ENCODE peak calls at places on chromosomes 12 and 14, in eight cellular contexts. T is tibial nerve, F is SK-N-SH, J is stomach, B is upper lobe of left lung, E is H1, R is ovary, C is transverse colon. O is an unnamed sample.

GRCh38 chr12:101168000-101168399 is 42.0 kb downstream of the SLC5A8 start:
- DNase-seq in T (no peak), F (no peak), J (no peak), B (no peak), E (no peak), R (no peak), C (no peak), O (no peak)

GRCh38 chr12:119659289-119659897 is 8.5 kb upstream of the PRKAB1 start:
- DNase-seq in T (peak), F (peak), J (no peak), B (no peak), E (no peak), R (no peak), C (peak), O (no peak)

GRCh38 chr12:63480186-63480585 is 188.1 kb downstream of the DPY19L2 start:
- DNase-seq in T (no peak), F (no peak), J (no peak), B (no peak), E (no peak), R (no peak), C (no peak), O (no peak)

GRCh38 chr12:13592063-13592942 is 389.1 kb downstream of the GRIN2B start:
- DNase-seq in T (no peak), F (no peak), J (no peak), B (no peak), E (no peak), R (no peak), C (no peak), O (no peak)

GRCh38 chr14:75147423-75148071 is 20.7 kb upstream of the NEK9 start:
- DNase-seq in T (peak), F (no peak), J (peak), B (no peak), E (no peak), R (peak), C (peak), O (peak)

GRCh38 chr14:104436741-104437701 is 142.5 kb upstream of the C14orf180 start:
- DNase-seq in T (peak), F (peak), J (peak), B (peak), E (no peak), R (no peak), C (peak), O (peak)

GRCh38 chr12:94174576-94174975 is 26.2 kb downstream of the PLXNC1 start:
- DNase-seq in T (peak), F (no peak), J (no peak), B (no peak), E (no peak), R (no peak), C (peak), O (no peak)

GRCh38 chr14:20417250-20418186 is 4.2 kb upstream of the TEP1 start:
- DNase-seq in T (no peak), F (no peak), J (no peak), B (no peak), E (no peak), R (no peak), C (peak), O (no peak)

GRCh38 chr14:59026086-59026485 is 162.4 kb upstream of the DAAM1 start:
- DNase-seq in T (no peak), F (no peak), J (no peak), B (no peak), E (no peak), R (no peak), C (no peak), O (no peak)

GRCh38 chr12:76859621-76860020 is 19.2 kb downstream of the CSRP2 start:
- DNase-seq in T (no peak), F (no peak), J (no peak), B (no peak), E (no peak), R (no peak), C (no peak), O (no peak)

GRCh38 chr14:29465095-29465494 is 462.6 kb downstream of the PRKD1 start:
- DNase-seq in T (no peak), F (no peak), J (no peak), B (no peak), E (no peak), R (no peak), C (no peak), O (no peak)

GRCh38 chr12:82765971-82766705 is 79.4 kb downstream of the TMTC2 start:
- DNase-seq in T (no peak), F (no peak), J (no peak), B (no peak), E (no peak), R (no peak), C (no peak), O (no peak)

GRCh38 chr12:111570090-111570961 is 28.8 kb downstream of the ATXN2 start:
- DNase-seq in T (no peak), F (no peak), J (no peak), B (no peak), E (no peak), R (no peak), C (no peak), O (no peak)

GRCh38 chr14:106848330-106849121 is 1322.1 kb downstream of the TMEM121 start:
- DNase-seq in T (no peak), F (no peak), J (no peak), B (no peak), E (no peak), R (peak), C (peak), O (no peak)

GRCh38 chr14:51006781-51007211 is 62.5 kb upstream of the PYGL start:
- DNase-seq in T (peak), F (peak), J (no peak), B (no peak), E (no peak), R (no peak), C (no peak), O (no peak)

GRCh38 chr12:95385246-95385645 is 88.7 kb upstream of the METAP2 start:
- DNase-seq in T (peak), F (no peak), J (no peak), B (no peak), E (no peak), R (peak), C (no peak), O (no peak)

GRCh38 chr14:83779266-83779665 is 1750.7 kb upstream of the FLRT2 start:
- DNase-seq in T (no peak), F (no peak), J (no peak), B (no peak), E (no peak), R (no peak), C (no peak), O (no peak)

GRCh38 chr14:106605548-106606448 is 1079.4 kb downstream of the TMEM121 start:
- DNase-seq in T (no peak), F (peak), J (peak), B (peak), E (no peak), R (no peak), C (peak), O (peak)

GRCh38 chr12:48288387-48289268 is 62.1 kb downstream of the ZNF641 start:
- DNase-seq in T (no peak), F (no peak), J (no peak), B (no peak), E (no peak), R (no peak), C (no peak), O (no peak)

GRCh38 chr14:68269136-68269535 is 449.6 kb downstream of the RAD51B start:
- DNase-seq in T (no peak), F (no peak), J (no peak), B (no peak), E (no peak), R (no peak), C (no peak), O (no peak)

GRCh38 chr14:32085845-32086383 is 8.8 kb downstream of the ARHGAP5 start:
- DNase-seq in T (no peak), F (no peak), J (no peak), B (no peak), E (no peak), R (no peak), C (no peak), O (no peak)

GRCh38 chr14:32087907-32088306 is 10.8 kb downstream of the ARHGAP5 start:
- DNase-seq in T (no peak), F (no peak), J (no peak), B (no peak), E (no peak), R (no peak), C (no peak), O (no peak)

GRCh38 chr14:32085182-32085844 is 8.2 kb downstream of the ARHGAP5 start:
- DNase-seq in T (no peak), F (no peak), J (no peak), B (no peak), E (no peak), R (no peak), C (no peak), O (no peak)

GRCh38 chr14:32090686-32091085 is 13.6 kb downstream of the ARHGAP5 start:
- DNase-seq in T (no peak), F (no peak), J (no peak), B (no peak), E (no peak), R (no peak), C (no peak), O (no peak)

DNA sequence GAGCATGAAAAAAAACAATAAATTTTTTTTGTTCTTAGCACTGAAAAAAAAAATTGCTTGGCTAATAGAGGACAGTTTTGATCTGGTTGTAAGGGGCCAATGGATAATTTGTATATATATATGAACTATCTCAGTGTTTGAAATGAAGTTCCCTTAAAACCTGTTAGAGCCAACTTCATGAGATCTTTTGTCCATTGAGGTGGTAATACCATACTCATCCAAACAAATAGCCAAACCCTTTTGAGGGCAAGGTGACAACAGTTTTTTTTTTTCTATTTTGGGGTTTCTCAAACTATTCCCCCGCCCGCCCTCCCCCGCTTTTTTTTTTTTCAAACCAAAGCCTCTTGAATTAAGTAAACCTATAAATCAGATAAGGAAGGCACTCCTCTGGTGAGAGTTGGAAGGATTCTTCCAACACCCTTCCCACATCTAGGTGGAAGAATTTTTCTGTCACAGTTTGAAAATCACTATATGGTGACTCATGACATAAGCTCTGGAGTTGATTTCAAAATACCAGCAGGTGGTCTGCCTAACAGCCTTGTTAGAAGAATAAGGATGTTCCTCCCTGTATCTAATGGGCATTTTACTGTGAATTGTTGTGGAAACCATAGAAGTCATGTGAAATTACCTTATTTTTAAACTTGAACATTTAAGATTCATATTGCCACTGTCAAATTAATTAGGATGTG is 10.2 kb downstream of the ARHGAP5 start:
- DNase-seq in T (no peak), F (no peak), J (no peak), B (no peak), E (no peak), R (no peak), C (no peak), O (no peak)
- TF ChIP-seq EP300 in T (no peak), F (no peak), J (no peak), B (no peak), E (no peak), R (no peak), C (no peak), O (no peak)

DNA sequence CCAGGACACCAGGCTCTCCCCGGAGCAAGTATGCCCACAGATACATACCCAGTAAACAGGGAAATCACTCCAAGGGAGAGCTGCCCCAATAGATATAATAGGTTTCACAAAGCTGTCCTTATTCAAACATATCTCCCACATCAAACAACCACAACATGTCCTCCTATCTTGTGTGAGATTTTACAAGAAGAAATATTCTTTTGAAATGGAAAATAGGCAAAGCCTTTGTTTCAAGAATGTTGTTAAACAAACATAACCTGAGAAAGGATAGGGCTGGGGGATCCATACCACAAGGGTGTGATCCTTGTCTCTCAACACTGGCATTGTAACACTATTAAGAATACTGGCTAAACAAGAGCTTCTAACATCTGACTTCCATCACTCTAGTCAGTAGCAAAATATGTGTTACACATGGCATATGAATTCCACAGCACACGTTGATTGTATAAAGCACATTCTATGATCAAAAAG is 32.9 kb downstream of the LGR5 start:
- DNase-seq in T (no peak), F (no peak), J (no peak), B (no peak), E (no peak), R (no peak), C (no peak), O (no peak)
- TF ChIP-seq EP300 in T (no peak), F (no peak), J (no peak), B (no peak), E (no peak), R (no peak), C (no peak), O (no peak)

GRCh38 chr14:60087664-60088063 is 4.1 kb upstream of the PCNX4 start:
- DNase-seq in T (no peak), F (no peak), J (no peak), B (no peak), E (no peak), R (no peak), C (no peak), O (no peak)
- TF ChIP-seq EP300 in T (no peak), F (no peak), J (no peak), B (no peak), E (no peak), R (no peak), C (no peak), O (no peak)

GRCh38 chr12:6104027-6104426 is 20.4 kb downstream of the VWF start:
- DNase-seq in T (no peak), F (no peak), J (no peak), B (no peak), E (no peak), R (no peak), C (no peak), O (no peak)
- TF ChIP-seq EP300 in T (no peak), F (no peak), J (no peak), B (no peak), E (no peak), R (no peak), C (no peak), O (no peak)

DNA sequence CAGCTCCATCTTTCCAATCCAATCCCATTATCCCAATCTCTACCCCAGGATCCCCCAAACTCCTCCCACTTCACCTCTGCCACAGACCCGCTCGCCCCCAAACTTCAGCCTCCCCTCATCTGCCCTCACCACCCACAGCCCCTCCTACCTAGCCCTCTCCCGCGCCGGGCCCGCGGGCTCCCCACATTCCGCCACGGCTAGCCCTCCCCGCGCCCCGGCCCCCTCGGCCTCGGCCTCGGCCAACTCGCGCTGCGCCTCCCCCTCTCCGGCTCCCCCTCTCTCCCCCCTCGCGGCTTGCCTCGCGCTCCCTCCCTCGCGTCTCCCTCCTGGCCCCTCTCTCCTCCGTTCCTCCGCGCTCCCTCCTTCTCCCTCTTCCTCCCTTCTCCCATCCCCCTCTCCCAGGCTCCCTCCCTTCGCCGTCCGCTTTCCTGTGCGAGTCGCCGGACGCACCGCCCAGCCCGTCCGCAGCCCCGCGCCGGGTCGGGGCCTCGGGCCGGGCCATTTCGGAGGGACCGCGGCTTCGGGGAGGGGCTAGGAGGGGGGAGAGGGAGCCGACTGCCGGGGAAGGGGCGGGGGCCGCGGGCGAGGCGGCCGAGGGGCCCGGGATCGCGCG is at the start of gene ATN1:
- DNase-seq in T (peak), F (peak), J (peak), B (peak), E (no peak), R (peak), C (peak), O (peak)
- TF ChIP-seq EP300 in T (no peak), F (peak), J (no peak), B (no peak), E (no peak), R (no peak), C (no peak), O (no peak)

DNA sequence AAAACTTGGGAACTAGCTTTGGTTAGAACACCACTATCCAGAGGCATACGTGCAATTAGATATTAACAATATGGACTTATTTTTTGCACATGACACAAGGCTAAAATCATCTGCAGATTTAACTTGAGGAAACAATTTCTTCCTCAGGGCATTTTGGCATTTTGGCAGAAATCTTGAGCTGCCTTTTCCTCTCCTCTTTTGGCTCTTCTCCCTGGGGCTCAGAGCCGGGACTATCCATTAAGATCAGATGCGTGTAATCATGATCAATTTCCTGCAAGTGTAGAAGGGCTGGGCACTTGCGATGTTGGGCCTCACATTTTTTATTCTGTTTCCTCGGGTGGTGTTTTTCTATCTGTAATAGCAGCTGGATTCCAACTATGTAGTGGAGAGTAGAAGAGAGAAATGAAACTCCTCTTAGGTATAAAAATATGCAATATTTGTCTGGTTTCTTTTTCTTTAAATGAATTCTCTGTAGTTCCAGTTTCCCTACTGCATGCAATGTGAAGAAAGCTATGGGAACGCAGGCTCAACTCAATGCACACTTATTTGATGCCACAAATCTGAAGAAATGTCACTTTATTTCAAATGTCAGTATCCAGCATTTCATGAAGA is 1010.8 kb downstream of the FLRT2 start:
- DNase-seq in T (no peak), F (no peak), J (no peak), B (no peak), E (no peak), R (no peak), C (no peak), O (no peak)
- TF ChIP-seq EP300 in T (no peak), F (no peak), J (no peak), B (no peak), E (no peak), R (no peak), C (no peak), O (no peak)

GRCh38 chr12:124620606-124621295 is 53.3 kb upstream of the NCOR2 start:
- DNase-seq in T (no peak), F (no peak), J (no peak), B (no peak), E (no peak), R (no peak), C (no peak), O (no peak)
- TF ChIP-seq EP300 in T (no peak), F (no peak), J (no peak), B (no peak), E (no peak), R (no peak), C (no peak), O (no peak)

GRCh38 chr14:64758711-64759554 is 54.7 kb downstream of the PLEKHG3 start:
- DNase-seq in T (no peak), F (peak), J (peak), B (no peak), E (no peak), R (peak), C (no peak), O (no peak)
- TF ChIP-seq EP300 in T (no peak), F (no peak), J (no peak), B (no peak), E (no peak), R (no peak), C (no peak), O (no peak)